ENCODE peak calls at places on chromosomes 2 and 18, in ten cellular contexts. One of them, this sample, is unnamed.

GRCh38 chr18:54999016-54999415 is 39.8 kb upstream of the CCDC68 start:
- DNase-seq in ovary: no peak
- DNase-seq in K562: no peak
- DNase-seq in gastrocnemius medialis: no peak
- DNase-seq in Peyer's patch: no peak
- DNase-seq in right lobe of liver: no peak
- DNase-seq in IMR-90: no peak
- DNase-seq in adrenal gland: no peak
- DNase-seq in transverse colon: no peak
- DNase-seq in heart left ventricle: no peak
- DNase-seq in this sample: no peak

GRCh38 chr2:33064349-33064801 is 117.6 kb downstream of the LTBP1 start:
- DNase-seq in ovary: no peak
- DNase-seq in K562: no peak
- DNase-seq in gastrocnemius medialis: no peak
- DNase-seq in Peyer's patch: no peak
- DNase-seq in right lobe of liver: no peak
- DNase-seq in IMR-90: no peak
- DNase-seq in adrenal gland: no peak
- DNase-seq in transverse colon: no peak
- DNase-seq in heart left ventricle: no peak
- DNase-seq in this sample: no peak

GRCh38 chr18:3623769-3624545 is 174.0 kb downstream of the TGIF1 start:
- DNase-seq in ovary: peak; percentile 67
- DNase-seq in K562: peak; percentile 97
- DNase-seq in gastrocnemius medialis: peak; percentile 81
- DNase-seq in Peyer's patch: no peak
- DNase-seq in right lobe of liver: peak; percentile 96
- DNase-seq in IMR-90: peak; percentile 98
- DNase-seq in adrenal gland: peak; percentile 91
- DNase-seq in transverse colon: peak; percentile 85
- DNase-seq in heart left ventricle: peak; percentile 73
- DNase-seq in this sample: peak; percentile 61

GRCh38 chr2:189134485-189134884 is 45.1 kb downstream of the COL5A2 start:
- DNase-seq in ovary: no peak
- DNase-seq in K562: no peak
- DNase-seq in gastrocnemius medialis: no peak
- DNase-seq in Peyer's patch: no peak
- DNase-seq in right lobe of liver: no peak
- DNase-seq in IMR-90: no peak
- DNase-seq in adrenal gland: no peak
- DNase-seq in transverse colon: no peak
- DNase-seq in heart left ventricle: no peak
- DNase-seq in this sample: no peak

GRCh38 chr18:40882468-40882867 is 1072.6 kb upstream of the PIK3C3 start:
- DNase-seq in ovary: no peak
- DNase-seq in K562: no peak
- DNase-seq in gastrocnemius medialis: no peak
- DNase-seq in Peyer's patch: no peak
- DNase-seq in right lobe of liver: no peak
- DNase-seq in IMR-90: no peak
- DNase-seq in adrenal gland: no peak
- DNase-seq in transverse colon: no peak
- DNase-seq in heart left ventricle: no peak
- DNase-seq in this sample: no peak

GRCh38 chr2:4122751-4123150 is 419.4 kb downstream of the DCDC2C start:
- DNase-seq in ovary: no peak
- DNase-seq in K562: no peak
- DNase-seq in gastrocnemius medialis: no peak
- DNase-seq in Peyer's patch: no peak
- DNase-seq in right lobe of liver: no peak
- DNase-seq in IMR-90: no peak
- DNase-seq in adrenal gland: no peak
- DNase-seq in transverse colon: no peak
- DNase-seq in heart left ventricle: no peak
- DNase-seq in this sample: no peak

GRCh38 chr2:240626531-240627300 is 1.4 kb downstream of the GPR35 start:
- DNase-seq in ovary: peak; percentile 27
- DNase-seq in K562: no peak
- DNase-seq in gastrocnemius medialis: peak; percentile 13
- DNase-seq in Peyer's patch: peak; percentile 38
- DNase-seq in right lobe of liver: peak; percentile 55
- DNase-seq in IMR-90: no peak
- DNase-seq in adrenal gland: peak; percentile 27
- DNase-seq in transverse colon: peak; percentile 49
- DNase-seq in heart left ventricle: no peak
- DNase-seq in this sample: peak; percentile 10

GRCh38 chr2:53182609-53183008 is 585.0 kb upstream of the CHAC2 start:
- DNase-seq in ovary: no peak
- DNase-seq in K562: no peak
- DNase-seq in gastrocnemius medialis: no peak
- DNase-seq in Peyer's patch: no peak
- DNase-seq in right lobe of liver: no peak
- DNase-seq in IMR-90: no peak
- DNase-seq in adrenal gland: no peak
- DNase-seq in transverse colon: no peak
- DNase-seq in heart left ventricle: no peak
- DNase-seq in this sample: no peak

GRCh38 chr2:40401896-40402295 is 50.0 kb downstream of the SLC8A1 start:
- DNase-seq in ovary: no peak
- DNase-seq in K562: no peak
- DNase-seq in gastrocnemius medialis: no peak
- DNase-seq in Peyer's patch: no peak
- DNase-seq in right lobe of liver: no peak
- DNase-seq in IMR-90: peak; percentile 94
- DNase-seq in adrenal gland: no peak
- DNase-seq in transverse colon: no peak
- DNase-seq in heart left ventricle: no peak
- DNase-seq in this sample: no peak

GRCh38 chr18:361941-362913 is 94.4 kb upstream of the THOC1 start:
- DNase-seq in ovary: no peak
- DNase-seq in K562: no peak
- DNase-seq in gastrocnemius medialis: peak; percentile 67
- DNase-seq in Peyer's patch: no peak
- DNase-seq in right lobe of liver: no peak
- DNase-seq in IMR-90: peak; percentile 81
- DNase-seq in adrenal gland: no peak
- DNase-seq in transverse colon: no peak
- DNase-seq in heart left ventricle: peak; percentile 23
- DNase-seq in this sample: peak; percentile 50
- H3K27ac ChIP-seq in ovary: no peak overlapping the region
- H3K27ac ChIP-seq in K562: no peak overlapping the region
- H3K27ac ChIP-seq in gastrocnemius medialis: peak overlapping the region; percentile 55
- H3K27ac ChIP-seq in Peyer's patch: no peak overlapping the region
- H3K27ac ChIP-seq in right lobe of liver: no peak overlapping the region
- H3K27ac ChIP-seq in IMR-90: no peak overlapping the region
- H3K27ac ChIP-seq in adrenal gland: no peak overlapping the region
- H3K27ac ChIP-seq in transverse colon: peak overlapping the region; percentile 23
- H3K27ac ChIP-seq in heart left ventricle: no peak overlapping the region
- H3K27ac ChIP-seq in this sample: peak overlapping the region; percentile 58

GRCh38 chr18:48575301-48575657 is 36.4 kb downstream of the CTIF start:
- DNase-seq in ovary: no peak
- DNase-seq in K562: no peak
- DNase-seq in gastrocnemius medialis: no peak
- DNase-seq in Peyer's patch: no peak
- DNase-seq in right lobe of liver: no peak
- DNase-seq in IMR-90: no peak
- DNase-seq in adrenal gland: no peak
- DNase-seq in transverse colon: no peak
- DNase-seq in heart left ventricle: no peak
- DNase-seq in this sample: no peak

GRCh38 chr18:48576454-48576766 is 37.6 kb downstream of the CTIF start:
- DNase-seq in ovary: no peak
- DNase-seq in K562: no peak
- DNase-seq in gastrocnemius medialis: no peak
- DNase-seq in Peyer's patch: no peak
- DNase-seq in right lobe of liver: no peak
- DNase-seq in IMR-90: no peak
- DNase-seq in adrenal gland: no peak
- DNase-seq in transverse colon: no peak
- DNase-seq in heart left ventricle: no peak
- DNase-seq in this sample: no peak

GRCh38 chr18:48578289-48578688 is 39.5 kb downstream of the CTIF start:
- DNase-seq in ovary: no peak
- DNase-seq in K562: no peak
- DNase-seq in gastrocnemius medialis: no peak
- DNase-seq in Peyer's patch: no peak
- DNase-seq in right lobe of liver: no peak
- DNase-seq in IMR-90: no peak
- DNase-seq in adrenal gland: no peak
- DNase-seq in transverse colon: no peak
- DNase-seq in heart left ventricle: no peak
- DNase-seq in this sample: no peak

GRCh38 chr18:48575658-48576453 is 37.0 kb downstream of the CTIF start:
- DNase-seq in ovary: no peak
- DNase-seq in K562: no peak
- DNase-seq in gastrocnemius medialis: no peak
- DNase-seq in Peyer's patch: no peak
- DNase-seq in right lobe of liver: peak; percentile 89
- DNase-seq in IMR-90: no peak
- DNase-seq in adrenal gland: no peak
- DNase-seq in transverse colon: no peak
- DNase-seq in heart left ventricle: no peak
- DNase-seq in this sample: no peak

DNA sequence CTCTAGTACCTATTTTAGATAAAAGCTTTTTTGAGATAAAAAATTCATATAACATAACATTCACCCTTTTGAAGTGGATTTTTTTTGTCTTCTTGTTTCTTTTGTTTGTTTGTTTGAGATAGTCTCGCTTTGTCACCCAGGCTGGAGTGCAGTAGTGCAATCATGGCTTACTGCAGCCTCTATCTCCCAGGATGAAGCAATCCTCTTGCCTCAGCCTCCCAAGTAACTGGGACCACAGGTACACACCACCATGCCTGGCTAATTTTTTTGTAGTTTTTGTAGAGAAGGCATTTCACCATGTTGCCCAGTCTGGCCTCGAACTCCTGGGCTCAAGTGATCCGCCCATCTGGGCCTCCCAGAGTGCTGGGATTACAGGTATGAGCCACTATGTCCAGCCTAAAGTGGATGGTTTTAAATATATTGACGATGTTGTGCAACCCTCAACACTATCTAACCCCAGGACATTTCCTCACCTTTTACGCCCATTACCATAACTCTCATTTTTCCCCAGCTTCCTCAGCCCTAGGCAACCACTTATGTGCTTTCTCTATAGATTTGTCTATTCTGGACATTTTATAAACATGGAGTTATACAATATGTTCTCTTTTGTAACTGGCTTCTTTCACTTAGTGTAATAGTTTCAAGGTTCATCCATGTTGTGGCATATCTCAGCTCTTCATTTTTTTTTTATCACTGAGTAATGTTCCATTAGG is 38.8 kb downstream of the CTIF start:
- DNase-seq in ovary: no peak
- DNase-seq in K562: no peak
- DNase-seq in gastrocnemius medialis: no peak
- DNase-seq in Peyer's patch: no peak
- DNase-seq in right lobe of liver: peak; percentile 15
- DNase-seq in IMR-90: no peak
- DNase-seq in adrenal gland: no peak
- DNase-seq in transverse colon: no peak
- DNase-seq in heart left ventricle: no peak
- DNase-seq in this sample: no peak
- H3K36me3 ChIP-seq in ovary: no peaks in the 10 kb centered on the region
- H3K36me3 ChIP-seq in K562: no peaks in the 10 kb centered on the region
- H3K36me3 ChIP-seq in gastrocnemius medialis: no peaks in the 10 kb centered on the region
- H3K36me3 ChIP-seq in Peyer's patch: no peaks in the 10 kb centered on the region
- H3K36me3 ChIP-seq in right lobe of liver: no peaks in the 10 kb centered on the region
- H3K36me3 ChIP-seq in IMR-90: peaks cover 12% of the 10 kb centered on the region
- H3K36me3 ChIP-seq in adrenal gland: no peaks in the 10 kb centered on the region
- H3K36me3 ChIP-seq in transverse colon: no peaks in the 10 kb centered on the region
- H3K36me3 ChIP-seq in heart left ventricle: no peaks in the 10 kb centered on the region
- H3K36me3 ChIP-seq in this sample: no peaks in the 10 kb centered on the region

DNA sequence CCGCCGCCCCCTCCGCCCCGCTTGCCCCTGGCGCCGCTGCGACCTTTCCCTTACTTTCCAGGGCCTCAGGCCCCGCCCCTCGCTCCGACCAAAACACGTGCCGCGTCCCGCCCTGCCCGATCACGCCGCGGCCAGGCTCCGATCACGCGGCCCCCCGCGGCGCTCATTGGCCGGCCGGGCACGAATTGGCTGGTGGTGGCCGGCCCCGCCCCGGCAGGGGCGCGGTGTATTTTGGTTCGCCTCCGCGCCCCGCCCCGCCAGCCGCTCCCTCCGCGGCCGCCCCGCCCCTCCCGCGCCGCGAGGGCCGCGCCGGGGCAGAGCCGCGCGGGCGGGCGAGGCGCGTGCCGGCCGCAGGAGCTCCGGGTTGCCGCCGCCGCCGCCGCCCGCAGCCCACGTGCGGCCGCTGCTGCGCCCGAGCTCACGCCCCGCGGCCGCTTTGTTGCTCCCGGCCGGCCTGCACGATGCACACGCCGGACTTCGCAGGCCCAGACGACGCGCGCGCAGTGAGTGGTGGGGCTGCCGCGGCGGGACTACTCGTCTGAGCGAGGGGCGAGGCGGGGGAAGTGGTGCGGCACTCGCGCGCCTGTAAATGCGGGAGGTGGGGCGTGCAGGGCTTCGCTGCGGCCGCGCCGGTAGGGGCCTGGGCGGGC is at the start of gene KLF11:
- DNase-seq in ovary: peak; percentile 98
- DNase-seq in K562: peak; percentile 96
- DNase-seq in gastrocnemius medialis: peak; percentile 87
- DNase-seq in Peyer's patch: peak; percentile 88
- DNase-seq in right lobe of liver: peak; percentile 94
- DNase-seq in IMR-90: peak; percentile 81
- DNase-seq in adrenal gland: peak; percentile 96
- DNase-seq in transverse colon: peak; percentile 94
- DNase-seq in heart left ventricle: peak; percentile 95
- DNase-seq in this sample: peak; percentile 94
- TF ChIP-seq POLR2A in ovary: peak; percentile 75
- TF ChIP-seq POLR2A in K562: no peak
- TF ChIP-seq POLR2A in gastrocnemius medialis: peak; percentile 75
- TF ChIP-seq POLR2A in Peyer's patch: no peak
- TF ChIP-seq POLR2A in right lobe of liver: peak; percentile 92
- TF ChIP-seq POLR2A in IMR-90: peak; percentile 44
- TF ChIP-seq POLR2A in adrenal gland: peak; percentile 94
- TF ChIP-seq POLR2A in transverse colon: no peak
- TF ChIP-seq POLR2A in heart left ventricle: peak; percentile 49
- TF ChIP-seq POLR2A in this sample: no peak

DNA sequence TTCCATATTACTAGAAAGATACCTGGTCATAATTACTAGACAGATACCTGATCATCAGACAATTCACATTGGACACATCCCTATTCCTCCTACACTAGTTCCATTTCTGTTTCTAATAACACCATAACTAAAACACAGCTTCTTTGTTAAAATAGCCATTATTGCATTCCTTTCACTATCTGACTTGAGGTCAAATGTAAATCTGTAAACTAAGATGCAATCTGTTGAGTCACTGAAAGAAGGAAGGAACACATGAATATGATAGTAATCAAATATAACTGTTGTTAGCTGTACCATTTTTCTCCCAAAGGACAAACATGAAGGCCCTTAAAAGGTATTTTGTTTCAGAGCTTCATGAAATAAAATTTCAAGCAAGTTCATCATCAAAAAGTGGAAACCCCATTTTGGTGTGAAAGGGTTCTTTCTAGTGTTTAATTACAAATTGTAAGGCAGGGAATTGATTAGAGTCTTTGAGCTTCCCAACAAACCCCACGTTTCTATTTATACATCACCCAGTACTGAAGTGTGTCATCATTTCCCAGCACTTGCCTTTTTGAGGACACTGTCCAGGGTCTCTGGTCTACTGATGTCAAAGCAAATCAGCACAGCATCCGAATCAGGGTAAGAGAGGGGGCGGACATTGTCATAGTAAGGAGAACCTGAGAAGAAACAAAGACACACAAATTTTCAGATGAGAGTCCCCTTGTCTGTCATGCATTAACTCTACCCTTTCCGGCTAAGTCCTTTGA is 13.0 kb downstream of the RND3 start:
- DNase-seq in ovary: no peak
- DNase-seq in K562: no peak
- DNase-seq in gastrocnemius medialis: no peak
- DNase-seq in Peyer's patch: no peak
- DNase-seq in right lobe of liver: no peak
- DNase-seq in IMR-90: peak; percentile 54
- DNase-seq in adrenal gland: no peak
- DNase-seq in transverse colon: no peak
- DNase-seq in heart left ventricle: no peak
- DNase-seq in this sample: no peak
- H3K27ac ChIP-seq in ovary: no peak overlapping the region
- H3K27ac ChIP-seq in K562: no peak overlapping the region
- H3K27ac ChIP-seq in gastrocnemius medialis: peak overlapping the region; percentile 62
- H3K27ac ChIP-seq in Peyer's patch: no peak overlapping the region
- H3K27ac ChIP-seq in right lobe of liver: no peak overlapping the region
- H3K27ac ChIP-seq in IMR-90: peak overlapping the region; percentile 37
- H3K27ac ChIP-seq in adrenal gland: peak overlapping the region; percentile 63
- H3K27ac ChIP-seq in transverse colon: peak overlapping the region; percentile 87
- H3K27ac ChIP-seq in heart left ventricle: peak overlapping the region; percentile 27
- H3K27ac ChIP-seq in this sample: peak overlapping the region; percentile 74